ENCODE peak calls at places on chromosomes 13 and 19, in seven cellular contexts. A is HepG2, O is HCT116, L is H1, Y is K562, R is SK-N-SH, V is GM12878. H is an unnamed sample.

GRCh38 chr13:97300871-97301270 is 78.7 kb downstream of the MBNL2 start:
- DNase-seq in A (no peak), O (no peak), L (no peak), Y (no peak), R (peak; percentile 62), V (no peak), H (no peak)

GRCh38 chr19:43699506-43700367 is 16.1 kb upstream of the IRGC start:
- DNase-seq in A (no peak), O (no peak), L (peak; percentile 78), Y (no peak), R (peak; percentile 63), V (no peak), H (no peak)

GRCh38 chr13:24764276-24764630 is 284 bp downstream of the RNF17 start:
- DNase-seq in A (no peak), O (no peak), L (no peak), Y (no peak), R (no peak), V (no peak), H (no peak)

GRCh38 chr13:33577037-33577436 is 240.9 kb upstream of the RFC3 start:
- DNase-seq in A (no peak), O (no peak), L (no peak), Y (no peak), R (no peak), V (no peak), H (no peak)

GRCh38 chr13:83620535-83621220 is 261.6 kb downstream of the SLITRK1 start:
- DNase-seq in A (no peak), O (peak; percentile 13), L (no peak), Y (no peak), R (no peak), V (no peak), H (no peak)

GRCh38 chr19:12314553-12314952 is 18.9 kb downstream of the ZNF563 start:
- DNase-seq in A (peak; percentile 85), O (no peak), L (no peak), Y (no peak), R (no peak), V (no peak), H (no peak)

GRCh38 chr19:7595466-7596133 is at the start of gene CAMSAP3:
- DNase-seq in A (peak; percentile 64), O (no peak), L (peak; percentile 91), Y (peak; percentile 56), R (peak; percentile 90), V (no peak), H (peak; percentile 44)

GRCh38 chr19:17209126-17210036 is 5.8 kb upstream of the USE1 start:
- DNase-seq in A (no peak), O (peak; percentile 75), L (peak; percentile 100), Y (peak; percentile 99), R (peak; percentile 95), V (no peak), H (peak; percentile 76)

GRCh38 chr13:99522288-99522687 is 21.0 kb downstream of the TM9SF2 start:
- DNase-seq in A (no peak), O (no peak), L (no peak), Y (no peak), R (no peak), V (no peak), H (no peak)

GRCh38 chr13:26485288-26485687 is 72.2 kb upstream of the WASF3 start:
- DNase-seq in A (no peak), O (no peak), L (no peak), Y (no peak), R (no peak), V (no peak), H (no peak)

GRCh38 chr19:17777840-17778620 is 16.9 kb upstream of the B3GNT3 start:
- DNase-seq in A (peak; percentile 40), O (peak; percentile 90), L (peak; percentile 98), Y (peak; percentile 95), R (peak; percentile 82), V (no peak), H (peak; percentile 59)

GRCh38 chr13:109644956-109645355 is 141.4 kb downstream of the IRS2 start:
- DNase-seq in A (no peak), O (no peak), L (no peak), Y (no peak), R (no peak), V (no peak), H (no peak)

GRCh38 chr19:3743486-3743885 is 18.0 kb downstream of the APBA3 start:
- DNase-seq in A (no peak), O (no peak), L (no peak), Y (peak; percentile 68), R (no peak), V (no peak), H (no peak)

GRCh38 chr13:75760182-75760981 is 124.3 kb downstream of the LMO7 start:
- DNase-seq in A (peak; percentile 98), O (peak; percentile 37), L (no peak), Y (no peak), R (no peak), V (no peak), H (peak; percentile 13)

GRCh38 chr19:46478356-46478986 is 7.1 kb upstream of the PNMA8A start:
- DNase-seq in A (no peak), O (no peak), L (peak; percentile 54), Y (peak; percentile 50), R (peak; percentile 66), V (no peak), H (no peak)

GRCh38 chr13:42355118-42355840 is 83.3 kb downstream of the AKAP11 start:
- DNase-seq in A (no peak), O (no peak), L (no peak), Y (no peak), R (no peak), V (no peak), H (no peak)

DNA sequence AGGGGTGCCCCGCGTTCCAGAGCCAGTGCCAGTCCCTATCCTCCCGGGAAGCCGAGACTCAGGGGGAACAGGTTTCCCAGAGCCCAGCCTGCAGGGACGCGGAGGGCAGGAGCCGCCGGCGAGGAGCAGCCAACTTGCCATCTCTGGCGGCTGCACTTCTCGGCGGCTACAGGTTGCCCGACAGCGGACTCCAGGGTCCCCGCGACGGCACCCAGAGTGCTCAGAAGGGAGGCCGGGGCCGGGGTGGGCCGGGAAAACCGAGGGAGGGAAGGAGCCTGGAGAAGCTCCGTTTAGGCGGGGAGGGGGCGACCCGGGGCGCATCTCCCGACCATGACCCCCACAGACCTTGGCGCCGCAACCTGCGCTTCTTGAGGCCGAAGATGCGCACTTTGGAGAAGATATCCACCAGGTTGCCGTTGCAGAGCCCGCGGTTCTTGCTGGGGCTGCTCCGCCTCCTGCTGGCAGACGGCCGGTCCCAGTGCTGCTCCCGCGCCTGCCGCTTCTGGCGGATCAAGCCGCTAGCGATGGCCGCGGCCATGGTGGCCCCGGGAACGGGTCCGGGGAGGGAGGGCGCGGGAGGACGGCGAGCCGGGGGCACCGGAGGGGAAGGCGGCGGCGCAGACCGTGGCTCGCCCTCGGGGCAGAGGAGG is 463.8 kb downstream of the ITGBL1 start:
- DNase-seq in A (no peak), O (no peak), L (peak; percentile 80), Y (no peak), R (peak; percentile 87), V (no peak), H (no peak)
- TF ChIP-seq JUND in A (no peak), O (no peak), L (no peak), Y (no peak), R (no peak), V (no peak), H (no peak)

DNA sequence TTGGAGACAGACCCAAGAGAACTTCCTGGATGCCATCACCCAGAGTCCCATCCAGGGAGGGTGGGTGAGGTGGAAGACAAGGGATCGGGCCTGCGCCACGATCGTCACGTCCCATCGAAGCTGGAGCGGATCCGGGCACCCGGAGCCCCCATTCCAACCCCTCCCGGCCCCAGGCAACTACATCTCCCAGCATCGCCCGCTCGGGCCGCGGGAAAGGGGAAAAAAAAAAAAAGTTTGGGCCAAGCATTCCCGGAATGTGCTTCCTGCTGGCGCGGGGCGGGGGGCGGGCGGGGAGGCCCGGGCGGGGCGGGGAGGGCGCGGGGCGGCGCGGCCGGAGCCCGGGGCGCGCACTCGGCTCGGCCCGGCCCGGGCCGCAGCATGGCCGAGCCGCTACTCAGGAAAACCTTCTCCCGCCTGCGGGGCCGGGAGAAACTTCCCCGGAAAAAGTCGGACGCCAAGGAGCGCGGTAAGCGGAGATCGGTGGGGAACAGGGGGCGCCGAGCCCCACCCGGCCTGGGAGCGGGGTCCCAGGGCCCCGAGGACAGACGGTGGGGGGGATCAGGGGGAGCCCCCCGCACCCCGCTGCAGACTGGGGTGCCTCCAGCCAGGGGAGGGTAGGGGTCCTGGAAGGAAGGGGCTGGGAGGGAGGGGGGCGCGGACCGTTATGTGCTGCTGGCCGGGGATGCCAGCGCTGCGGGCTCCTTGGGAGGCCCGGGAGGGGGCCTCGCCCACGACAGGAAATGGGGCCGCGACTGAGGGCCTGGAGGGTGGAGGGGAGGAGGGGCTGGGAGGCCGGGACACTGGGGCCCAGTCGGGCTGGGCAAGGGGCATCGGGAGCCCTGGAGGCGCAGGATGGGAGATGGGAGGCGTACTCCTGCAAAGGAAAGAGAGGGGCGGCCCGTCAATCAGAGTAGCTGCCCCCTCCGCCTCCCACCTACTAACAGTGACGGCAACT is at the start of gene SYDE1:
- DNase-seq in A (peak; percentile 50), O (no peak), L (peak; percentile 83), Y (no peak), R (peak; percentile 88), V (no peak), H (no peak)
- TF ChIP-seq JUND in A (no peak), O (no peak), L (no peak), Y (no peak), R (no peak), V (no peak), H (no peak)

GRCh38 chr19:21912654-21913053 is 76.7 kb upstream of the ZNF43 start:
- DNase-seq in A (no peak), O (no peak), L (no peak), Y (peak; percentile 10), R (no peak), V (no peak), H (no peak)
- TF ChIP-seq JUND in A (no peak), O (no peak), L (no peak), Y (no peak), R (no peak), V (no peak), H (no peak)

GRCh38 chr19:23249911-23250649 is at the start of gene ZNF724:
- DNase-seq in A (peak; percentile 97), O (peak; percentile 89), L (peak; percentile 89), Y (peak; percentile 57), R (peak; percentile 85), V (peak; percentile 95), H (peak; percentile 98)

GRCh38 chr19:23255700-23256099 is 5.5 kb upstream of the ZNF724 start:
- DNase-seq in A (no peak), O (no peak), L (no peak), Y (no peak), R (no peak), V (no peak), H (no peak)

GRCh38 chr19:23259961-23260360 is 9.8 kb upstream of the ZNF724 start:
- DNase-seq in A (no peak), O (no peak), L (no peak), Y (no peak), R (no peak), V (no peak), H (no peak)

DNA sequence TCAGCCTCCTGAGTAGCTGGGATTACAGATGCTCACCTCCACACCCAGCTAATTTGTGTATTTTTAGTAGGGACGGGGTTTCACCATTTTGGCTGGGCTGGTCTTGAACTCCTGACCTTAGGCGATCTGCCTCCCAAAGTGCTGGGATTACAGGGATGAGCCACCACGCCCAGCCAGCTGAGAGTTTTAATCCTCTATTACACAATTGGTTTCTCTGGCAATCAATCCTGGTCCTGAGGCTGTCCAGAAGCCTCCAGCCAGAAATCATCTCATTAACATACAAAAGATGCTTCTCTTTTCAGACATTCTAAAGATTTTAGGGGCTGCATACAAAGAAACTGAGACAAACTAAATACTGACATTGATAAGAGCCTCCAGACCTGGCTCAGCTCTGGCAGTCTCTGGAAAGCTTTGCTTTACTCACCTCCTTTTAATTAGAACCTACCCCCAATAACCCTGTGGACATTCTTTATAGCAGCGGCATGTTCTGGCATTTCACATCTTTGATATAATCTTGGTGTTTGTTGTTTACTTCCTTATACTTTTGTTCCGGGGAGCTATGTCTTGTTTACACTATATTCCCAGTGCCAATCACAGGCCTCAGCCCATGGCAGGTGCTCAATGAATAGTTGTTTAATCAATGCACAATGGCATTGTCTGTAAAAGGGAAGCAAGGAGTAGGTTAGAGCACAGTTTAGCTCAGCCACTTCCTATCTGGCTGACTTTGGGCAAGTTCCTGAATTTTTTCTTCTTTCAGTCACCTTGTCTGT is 4.1 kb upstream of the ZNF724 start:
- DNase-seq in A (no peak), O (no peak), L (no peak), Y (no peak), R (no peak), V (no peak), H (no peak)
- TF ChIP-seq JUND in A (no peak), O (no peak), L (no peak), Y (no peak), R (no peak), V (no peak), H (no peak)